ENCODE peak calls at places on chromosomes 7 and 10, in six cellular contexts. K, J, F, Z, R and I are unnamed samples.

GRCh38 chr7:98872328-98872924 is 2.6 kb upstream of the TMEM130 start:
- DNase-seq in K (no peak), J (no peak), F (no peak), Z (no peak), R (peak; percentile 47), I (no peak)

GRCh38 chr10:1240341-1240775 is 184.2 kb downstream of the WDR37 start:
- DNase-seq in K (no peak), J (peak; percentile 47), F (no peak), Z (no peak), R (no peak), I (no peak)

GRCh38 chr7:157404845-157405481 is 68.2 kb downstream of the DNAJB6 start:
- DNase-seq in K (no peak), J (no peak), F (no peak), Z (no peak), R (peak; percentile 76), I (no peak)

GRCh38 chr10:101972761-101973160 is 83.2 kb downstream of the ARMH3 start:
- DNase-seq in K (no peak), J (no peak), F (no peak), Z (no peak), R (no peak), I (no peak)

GRCh38 chr10:48526371-48526821 is 78.5 kb downstream of the ARHGAP22 start:
- DNase-seq in K (no peak), J (no peak), F (no peak), Z (no peak), R (no peak), I (no peak)

GRCh38 chr7:69708857-69709256 is 110.6 kb downstream of the AUTS2 start:
- DNase-seq in K (no peak), J (no peak), F (no peak), Z (no peak), R (no peak), I (no peak)

GRCh38 chr10:75223507-75223906 is 12.2 kb downstream of the COMTD1 start:
- DNase-seq in K (no peak), J (no peak), F (no peak), Z (no peak), R (no peak), I (no peak)

GRCh38 chr7:1537631-1538412 is 7.3 kb downstream of the MAFK start:
- DNase-seq in K (no peak), J (peak; percentile 58), F (no peak), Z (no peak), R (peak; percentile 39), I (no peak)

GRCh38 chr7:110502893-110503465 is 587.9 kb upstream of the LRRN3 start:
- DNase-seq in K (no peak), J (no peak), F (no peak), Z (no peak), R (no peak), I (no peak)

GRCh38 chr10:111076191-111076681 is 593 bp upstream of the ADRA2A start:
- DNase-seq in K (peak; percentile 60), J (peak; percentile 76), F (no peak), Z (peak; percentile 48), R (peak; percentile 72), I (peak; percentile 13)

GRCh38 chr10:42960491-42961155 is 116.2 kb upstream of the RET start:
- DNase-seq in K (peak; percentile 9), J (peak; percentile 28), F (no peak), Z (no peak), R (no peak), I (peak; percentile 40)

GRCh38 chr7:37031571-37032257 is 307.4 kb upstream of the AOAH start:
- DNase-seq in K (peak; percentile 98), J (peak; percentile 92), F (peak; percentile 8), Z (no peak), R (peak; percentile 63), I (peak; percentile 99)

GRCh38 chr7:117154721-117155120 is 168.1 kb downstream of the WNT2 start:
- DNase-seq in K (no peak), J (no peak), F (no peak), Z (no peak), R (no peak), I (no peak)

GRCh38 chr7:21966271-21966670 is 20.6 kb upstream of the CDCA7L start:
- DNase-seq in K (no peak), J (no peak), F (no peak), Z (peak; percentile 23), R (no peak), I (no peak)

GRCh38 chr7:81877890-81878289 is 108.0 kb upstream of the HGF start:
- DNase-seq in K (no peak), J (no peak), F (no peak), Z (no peak), R (no peak), I (no peak)

GRCh38 chr10:64537931-64538330 is 1016.7 kb downstream of the REEP3 start:
- DNase-seq in K (no peak), J (no peak), F (no peak), Z (no peak), R (no peak), I (no peak)

GRCh38 chr10:132305654-132306340 is 2.0 kb downstream of the STK32C start:
- DNase-seq in K (no peak), J (no peak), F (no peak), Z (no peak), R (no peak), I (no peak)

GRCh38 chr7:20280475-20281351 is 50.0 kb upstream of the ITGB8 start:
- DNase-seq in K (no peak), J (no peak), F (no peak), Z (no peak), R (no peak), I (no peak)

GRCh38 chr7:21962677-21963076 is 17.0 kb upstream of the CDCA7L start:
- DNase-seq in K (no peak), J (no peak), F (no peak), Z (no peak), R (no peak), I (no peak)

GRCh38 chr7:130995252-130996081 is 261.5 kb upstream of the KLF14 start:
- DNase-seq in K (peak; percentile 85), J (no peak), F (no peak), Z (no peak), R (peak; percentile 49), I (peak; percentile 89)

GRCh38 chr7:125563964-125564529 is 634.4 kb upstream of the POT1 start:
- DNase-seq in K (no peak), J (no peak), F (no peak), Z (no peak), R (no peak), I (no peak)

GRCh38 chr10:130137077-130137448 is 872 bp downstream of the GLRX3 start:
- DNase-seq in K (peak; percentile 5), J (no peak), F (no peak), Z (no peak), R (no peak), I (no peak)

GRCh38 chr7:108570146-108570755 is 577 bp downstream of the DNAJB9 start:
- DNase-seq in K (peak; percentile 75), J (no peak), F (no peak), Z (no peak), R (peak; percentile 59), I (peak; percentile 15)

GRCh38 chr7:2621948-2622640 is 9.7 kb upstream of the TTYH3 start:
- DNase-seq in K (no peak), J (peak; percentile 91), F (no peak), Z (no peak), R (no peak), I (no peak)

GRCh38 chr10:93471110-93471651 is 11.0 kb downstream of the MYOF start:
- DNase-seq in K (peak; percentile 95), J (no peak), F (no peak), Z (no peak), R (no peak), I (peak; percentile 95)

GRCh38 chr7:2934211-2934731 is 90.2 kb upstream of the GNA12 start:
- DNase-seq in K (peak; percentile 20), J (no peak), F (no peak), Z (no peak), R (peak; percentile 65), I (peak; percentile 8)

GRCh38 chr10:131841131-131841661 is 59.6 kb upstream of the PPP2R2D start:
- DNase-seq in K (no peak), J (no peak), F (no peak), Z (no peak), R (no peak), I (no peak)

GRCh38 chr7:135257790-135258189 is 24.2 kb downstream of the STRA8 start:
- DNase-seq in K (no peak), J (no peak), F (no peak), Z (no peak), R (no peak), I (no peak)

GRCh38 chr10:77544607-77545006 is 93.0 kb downstream of the KCNMA1 start:
- DNase-seq in K (no peak), J (no peak), F (no peak), Z (no peak), R (no peak), I (no peak)

GRCh38 chr7:82594665-82595064 is 151.1 kb upstream of the CACNA2D1 start:
- DNase-seq in K (no peak), J (peak; percentile 16), F (no peak), Z (no peak), R (no peak), I (no peak)

GRCh38 chr7:71982847-71983246 is 429.3 kb downstream of the CALN1 start:
- DNase-seq in K (no peak), J (no peak), F (no peak), Z (no peak), R (no peak), I (no peak)

GRCh38 chr10:43427166-43427825 is 9.6 kb upstream of the ZNF487 start:
- DNase-seq in K (no peak), J (no peak), F (no peak), Z (no peak), R (peak; percentile 77), I (no peak)

GRCh38 chr10:68153473-68154210 is 44.4 kb downstream of the MYPN start:
- DNase-seq in K (peak; percentile 94), J (peak; percentile 68), F (no peak), Z (no peak), R (no peak), I (peak; percentile 90)

GRCh38 chr7:2974093-2974819 is 69.4 kb downstream of the CARD11 start:
- DNase-seq in K (no peak), J (no peak), F (no peak), Z (no peak), R (no peak), I (no peak)